ENCODE peak calls at places on chromosomes 12 and 14, in seven cellular contexts. Y is prostate gland, I is IMR-90, M is OCI-LY7, L is spleen, U is hepatocyte, C is Peyer's patch. K is an unnamed sample.
A peak's percentile ranks its signal among the peaks of the same experiment; 100 is the strongest.

GRCh38 chr12:6970096-6970527 is 352 bp downstream of the PHB2 start:
- DNase-seq in I (no peak), U (no peak), C (no peak), L (no peak), M (no peak), Y (no peak), K (no peak)

GRCh38 chr14:94423465-94424056 is 29.0 kb downstream of the SERPINA11 start:
- DNase-seq in C (peak; percentile 76), L (peak; percentile 84), Y (peak; percentile 69), M (peak; percentile 56), U (peak; percentile 87), I (peak; percentile 59), K (peak; percentile 44)

GRCh38 chr14:97061714-97062113 is 264.5 kb downstream of the VRK1 start:
- DNase-seq in Y (no peak), L (no peak), C (no peak), I (no peak), U (no peak), M (no peak), K (no peak)

GRCh38 chr14:61860294-61860918 is 98.2 kb downstream of the SNAPC1 start:
- DNase-seq in U (peak; percentile 62), Y (no peak), I (peak; percentile 42), L (peak; percentile 82), M (peak; percentile 66), C (peak; percentile 88), K (peak; percentile 65)

GRCh38 chr14:68616255-68616902 is 176.5 kb downstream of the ZFP36L1 start:
- DNase-seq in I (peak; percentile 42), Y (no peak), M (peak; percentile 57), U (no peak), C (no peak), L (no peak), K (peak; percentile 26)

GRCh38 chr14:94689218-94689984 is 77.2 kb downstream of the SERPINA3 start:
- DNase-seq in M (peak; percentile 33), L (peak; percentile 83), Y (peak; percentile 40), I (peak; percentile 22), C (peak; percentile 55), U (peak; percentile 87), K (peak; percentile 69)

GRCh38 chr12:112121780-112122565 is 3.4 kb upstream of the TRAFD1 start:
- DNase-seq in C (peak; percentile 59), L (no peak), Y (peak; percentile 65), U (peak; percentile 57), I (peak; percentile 88), M (no peak), K (peak; percentile 59)

GRCh38 chr14:67934087-67934486 is 114.5 kb downstream of the RAD51B start:
- DNase-seq in I (peak; percentile 85), Y (peak; percentile 59), L (no peak), U (peak; percentile 83), C (peak; percentile 57), M (peak; percentile 73), K (peak; percentile 70)

GRCh38 chr12:60844875-60845274 is 1249.0 kb downstream of the SLC16A7 start:
- DNase-seq in L (no peak), Y (no peak), U (no peak), I (no peak), C (no peak), M (no peak), K (no peak)

GRCh38 chr14:21923820-21924219 is 250.2 kb upstream of the OR4E1 start:
- DNase-seq in C (peak; percentile 64), Y (no peak), L (no peak), I (no peak), M (peak; percentile 86), U (no peak), K (no peak)

GRCh38 chr12:88814789-88815188 is 234.5 kb upstream of the KITLG start:
- DNase-seq in C (no peak), I (no peak), L (no peak), M (no peak), U (no peak), Y (no peak), K (no peak)

GRCh38 chr14:51619551-51619950 is 32.2 kb upstream of the FRMD6 start:
- DNase-seq in U (no peak), I (peak; percentile 73), Y (no peak), C (no peak), M (no peak), L (no peak), K (no peak)
- TF ChIP-seq CTCF in U (no peak), I (no peak), Y (no peak), C (no peak), M (no peak), L (no peak), K (no peak)

DNA sequence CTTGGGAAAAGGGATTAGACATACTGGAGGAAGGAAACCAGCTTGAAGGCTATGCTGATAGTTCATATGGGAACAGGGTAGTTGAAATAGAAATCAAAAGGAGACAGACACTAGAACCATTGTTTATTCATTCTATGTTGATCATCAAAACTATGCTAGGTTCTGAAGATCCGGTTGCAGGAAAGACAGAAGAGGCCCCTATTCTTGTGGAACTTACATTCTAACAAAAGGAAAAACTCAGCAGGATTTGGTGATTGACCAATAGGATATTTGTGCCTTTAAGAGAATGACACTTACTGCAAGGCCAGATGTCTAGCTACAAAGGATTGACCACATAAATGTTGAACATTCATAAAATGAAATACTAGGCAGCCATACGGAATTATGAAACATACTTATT is 179.2 kb downstream of the AKAP6 start:
- DNase-seq in C (no peak), L (no peak), M (no peak), Y (no peak), U (no peak), I (peak; percentile 18), K (no peak)
- H3K27ac ChIP-seq in C (no peak overlapping the region), L (peak overlapping the region; percentile 59), M (no peak overlapping the region), Y (no peak overlapping the region), U (peak overlapping the region; percentile 63), I (peak overlapping the region; percentile 50), K (peak overlapping the region; percentile 94)

GRCh38 chr12:3107071-3107583 is 29.9 kb downstream of the TSPAN9 start:
- DNase-seq in I (peak; percentile 63), M (no peak), U (no peak), L (no peak), C (no peak), Y (no peak), K (no peak)
- TF ChIP-seq CTCF in I (no peak), M (no peak), U (no peak), L (no peak), C (no peak), Y (no peak), K (no peak)

DNA sequence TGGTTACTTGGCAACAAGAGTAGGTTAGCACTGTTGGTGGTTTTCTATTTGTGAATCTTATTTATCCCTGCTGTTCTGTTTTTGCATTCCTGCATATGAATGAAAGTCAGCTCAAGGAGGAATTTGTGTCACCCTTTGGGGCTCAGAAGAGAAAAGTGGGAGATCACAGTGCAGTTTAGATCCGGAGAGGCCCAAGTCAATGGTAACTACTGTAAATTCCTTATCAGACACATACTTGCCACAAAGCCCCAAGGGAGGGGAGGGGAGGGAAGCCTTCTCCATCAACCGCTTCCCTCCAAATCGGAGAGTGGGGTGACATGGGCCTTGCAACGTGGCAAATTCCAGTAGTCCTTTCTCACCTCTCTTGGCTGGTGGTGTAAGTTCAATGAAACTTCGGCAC is 15.0 kb downstream of the GSG1 start:
- DNase-seq in Y (no peak), L (no peak), C (no peak), I (no peak), M (no peak), U (no peak), K (no peak)
- H3K27ac ChIP-seq in Y (no peak overlapping the region), L (no peak overlapping the region), C (no peak overlapping the region), I (no peak overlapping the region), M (no peak overlapping the region), U (no peak overlapping the region), K (no peak overlapping the region)

DNA sequence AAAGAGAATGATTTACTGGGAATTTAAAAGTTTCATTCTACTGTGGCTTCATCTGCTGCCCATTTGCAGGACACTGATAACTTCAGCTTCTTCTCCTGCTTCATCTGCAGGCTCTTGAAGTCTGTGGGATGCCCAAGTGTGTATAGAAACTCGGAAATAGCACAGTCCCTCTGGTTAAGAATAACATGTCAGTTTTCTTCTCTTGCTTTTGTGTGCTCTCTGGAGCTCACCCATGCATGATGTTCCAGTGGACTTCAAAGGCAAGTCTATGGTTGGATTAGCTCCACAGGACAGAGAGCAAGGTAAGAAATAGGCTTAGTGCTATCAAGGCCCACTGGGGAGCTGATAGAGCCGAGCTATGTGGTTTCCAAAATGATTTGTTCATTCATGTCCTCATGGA is 13.7 kb downstream of the RMST start:
- DNase-seq in M (no peak), C (no peak), I (no peak), U (no peak), L (no peak), Y (no peak), K (no peak)
- TF ChIP-seq CTCF in M (no peak), C (no peak), I (no peak), U (no peak), L (no peak), Y (no peak), K (no peak)

DNA sequence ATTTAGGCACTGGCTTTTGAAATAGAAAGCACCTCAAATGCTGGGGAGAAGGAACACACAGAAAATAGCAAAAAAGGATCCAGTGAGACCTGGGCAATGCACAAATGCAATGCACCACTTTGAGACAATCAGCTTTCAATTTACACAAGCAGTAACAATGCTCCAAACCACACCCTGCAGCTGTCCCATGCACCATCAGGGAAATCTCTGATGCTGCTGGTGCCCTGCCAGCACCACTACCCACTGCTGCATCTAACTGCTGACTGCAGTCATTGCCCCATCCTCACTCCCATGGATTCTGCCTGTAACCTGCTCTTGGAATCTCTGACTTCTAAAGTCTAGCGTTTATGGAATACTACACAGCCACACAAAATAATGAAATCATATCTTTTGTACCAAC is 21.0 kb upstream of the HMGA2 start:
- DNase-seq in C (no peak), M (no peak), I (no peak), Y (no peak), U (no peak), L (no peak), K (no peak)
- H3K27ac ChIP-seq in C (no peak overlapping the region), M (no peak overlapping the region), I (no peak overlapping the region), Y (no peak overlapping the region), U (no peak overlapping the region), L (no peak overlapping the region), K (no peak overlapping the region)

GRCh38 chr12:49733219-49734017 is 7.9 kb upstream of the TMBIM6 start:
- DNase-seq in U (no peak), C (no peak), Y (no peak), I (no peak), L (no peak), M (no peak), K (no peak)
- TF ChIP-seq CTCF in U (no peak), C (no peak), Y (no peak), I (no peak), L (no peak), M (peak; percentile 40), K (no peak)

GRCh38 chr14:81521356-81521755 is 12.3 kb downstream of the SEL1L start:
- DNase-seq in U (no peak), I (no peak), Y (no peak), M (no peak), L (no peak), C (no peak), K (no peak)

GRCh38 chr14:81516941-81517797 is 16.5 kb downstream of the SEL1L start:
- DNase-seq in M (no peak), C (no peak), Y (peak; percentile 69), L (no peak), U (peak; percentile 79), I (peak; percentile 76), K (no peak)

GRCh38 chr14:81523016-81523415 is 10.6 kb downstream of the SEL1L start:
- DNase-seq in Y (no peak), I (no peak), L (no peak), M (no peak), C (no peak), U (no peak), K (no peak)

GRCh38 chr14:81519200-81519998 is 14.3 kb downstream of the SEL1L start:
- DNase-seq in M (no peak), U (no peak), C (no peak), I (no peak), Y (no peak), L (no peak), K (no peak)

GRCh38 chr14:81517798-81518398 is 15.8 kb downstream of the SEL1L start:
- DNase-seq in Y (no peak), C (peak; percentile 53), L (no peak), I (peak; percentile 67), M (no peak), U (no peak), K (no peak)
- H3K27ac ChIP-seq in Y (peak overlapping the region; percentile 59), C (no peak overlapping the region), L (peak overlapping the region; percentile 89), I (peak overlapping the region; percentile 95), M (no peak overlapping the region), U (peak overlapping the region; percentile 84), K (no peak overlapping the region)

K was measured in RWPE1.